ENCODE peak calls at places on chromosomes 6 and 20, in eight cellular contexts. One of them, this sample, is unnamed.

GRCh38 chr20:5827098-5827853 is 77.1 kb downstream of the SHLD1 start:
- DNase-seq in lower lobe of right lung: no peak
- DNase-seq in colonic mucosa: no peak
- DNase-seq in dorsolateral prefrontal cortex: peak; percentile 51
- DNase-seq in HFF-Myc: no peak
- DNase-seq in esophagus muscularis mucosa: no peak
- DNase-seq in cardiac muscle cell: no peak
- DNase-seq in fibroblast of lung: no peak
- DNase-seq in this sample: no peak

GRCh38 chr6:125193208-125193607 is 39.6 kb downstream of the TPD52L1 start:
- DNase-seq in fibroblast of lung: no peak
- DNase-seq in dorsolateral prefrontal cortex: no peak
- DNase-seq in lower lobe of right lung: no peak
- DNase-seq in esophagus muscularis mucosa: no peak
- DNase-seq in colonic mucosa: peak; percentile 42
- DNase-seq in cardiac muscle cell: no peak
- DNase-seq in HFF-Myc: no peak
- DNase-seq in this sample: no peak

GRCh38 chr6:39218868-39219567 is 10.3 kb downstream of the KCNK5 start:
- DNase-seq in fibroblast of lung: peak; percentile 5
- DNase-seq in lower lobe of right lung: no peak
- DNase-seq in cardiac muscle cell: no peak
- DNase-seq in HFF-Myc: no peak
- DNase-seq in dorsolateral prefrontal cortex: no peak
- DNase-seq in esophagus muscularis mucosa: no peak
- DNase-seq in colonic mucosa: no peak
- DNase-seq in this sample: no peak

GRCh38 chr6:159221486-159222170 is 52.4 kb downstream of the FNDC1 start:
- DNase-seq in cardiac muscle cell: no peak
- DNase-seq in fibroblast of lung: no peak
- DNase-seq in dorsolateral prefrontal cortex: no peak
- DNase-seq in colonic mucosa: no peak
- DNase-seq in lower lobe of right lung: no peak
- DNase-seq in HFF-Myc: no peak
- DNase-seq in esophagus muscularis mucosa: no peak
- DNase-seq in this sample: no peak

GRCh38 chr6:47075741-47076421 is 33.7 kb upstream of the ADGRF1 start:
- DNase-seq in dorsolateral prefrontal cortex: no peak
- DNase-seq in cardiac muscle cell: no peak
- DNase-seq in HFF-Myc: no peak
- DNase-seq in colonic mucosa: no peak
- DNase-seq in fibroblast of lung: peak; percentile 20
- DNase-seq in esophagus muscularis mucosa: no peak
- DNase-seq in lower lobe of right lung: no peak
- DNase-seq in this sample: no peak

GRCh38 chr6:37171141-37171969 is 1.4 kb downstream of the PIM1 start:
- DNase-seq in cardiac muscle cell: peak; percentile 56
- DNase-seq in HFF-Myc: no peak
- DNase-seq in fibroblast of lung: no peak
- DNase-seq in lower lobe of right lung: peak; percentile 66
- DNase-seq in colonic mucosa: peak; percentile 67
- DNase-seq in dorsolateral prefrontal cortex: peak; percentile 60
- DNase-seq in esophagus muscularis mucosa: no peak
- DNase-seq in this sample: no peak

GRCh38 chr6:32082951-32083350 is 26.2 kb downstream of the TNXB start:
- DNase-seq in cardiac muscle cell: no peak
- DNase-seq in colonic mucosa: no peak
- DNase-seq in lower lobe of right lung: no peak
- DNase-seq in HFF-Myc: no peak
- DNase-seq in fibroblast of lung: peak; percentile 76
- DNase-seq in dorsolateral prefrontal cortex: no peak
- DNase-seq in esophagus muscularis mucosa: peak; percentile 94
- DNase-seq in this sample: no peak

GRCh38 chr6:43021270-43022047 is at the start of gene RRP36:
- DNase-seq in dorsolateral prefrontal cortex: peak; percentile 83
- DNase-seq in esophagus muscularis mucosa: peak; percentile 95
- DNase-seq in fibroblast of lung: peak; percentile 66
- DNase-seq in HFF-Myc: peak; percentile 29
- DNase-seq in cardiac muscle cell: peak; percentile 86
- DNase-seq in lower lobe of right lung: peak; percentile 91
- DNase-seq in colonic mucosa: peak; percentile 87
- DNase-seq in this sample: no peak

GRCh38 chr20:6034134-6034969 is 19.5 kb downstream of the LRRN4 start:
- DNase-seq in dorsolateral prefrontal cortex: no peak
- DNase-seq in colonic mucosa: no peak
- DNase-seq in cardiac muscle cell: peak; percentile 85
- DNase-seq in esophagus muscularis mucosa: no peak
- DNase-seq in fibroblast of lung: peak; percentile 28
- DNase-seq in HFF-Myc: no peak
- DNase-seq in lower lobe of right lung: no peak
- DNase-seq in this sample: no peak

GRCh38 chr6:41974281-41974825 is 32.7 kb upstream of the CCND3 start:
- DNase-seq in esophagus muscularis mucosa: no peak
- DNase-seq in colonic mucosa: no peak
- DNase-seq in lower lobe of right lung: no peak
- DNase-seq in dorsolateral prefrontal cortex: no peak
- DNase-seq in HFF-Myc: no peak
- DNase-seq in fibroblast of lung: no peak
- DNase-seq in cardiac muscle cell: no peak
- DNase-seq in this sample: no peak

GRCh38 chr6:110878751-110879539 is 4.4 kb downstream of the AMD1 start:
- DNase-seq in colonic mucosa: peak; percentile 27
- DNase-seq in esophagus muscularis mucosa: no peak
- DNase-seq in lower lobe of right lung: no peak
- DNase-seq in dorsolateral prefrontal cortex: peak; percentile 53
- DNase-seq in fibroblast of lung: peak; percentile 67
- DNase-seq in cardiac muscle cell: peak; percentile 45
- DNase-seq in HFF-Myc: no peak
- DNase-seq in this sample: no peak

GRCh38 chr20:33970229-33970628 is 23.5 kb upstream of the RALY start:
- DNase-seq in esophagus muscularis mucosa: no peak
- DNase-seq in fibroblast of lung: no peak
- DNase-seq in colonic mucosa: no peak
- DNase-seq in lower lobe of right lung: no peak
- DNase-seq in HFF-Myc: no peak
- DNase-seq in dorsolateral prefrontal cortex: no peak
- DNase-seq in cardiac muscle cell: no peak
- DNase-seq in this sample: no peak

GRCh38 chr20:33971147-33971775 is 22.4 kb upstream of the RALY start:
- DNase-seq in fibroblast of lung: no peak
- DNase-seq in lower lobe of right lung: no peak
- DNase-seq in HFF-Myc: no peak
- DNase-seq in dorsolateral prefrontal cortex: no peak
- DNase-seq in cardiac muscle cell: no peak
- DNase-seq in esophagus muscularis mucosa: no peak
- DNase-seq in colonic mucosa: no peak
- DNase-seq in this sample: no peak

GRCh38 chr20:33964431-33964830 is 29.3 kb upstream of the RALY start:
- DNase-seq in dorsolateral prefrontal cortex: no peak
- DNase-seq in colonic mucosa: no peak
- DNase-seq in fibroblast of lung: no peak
- DNase-seq in esophagus muscularis mucosa: no peak
- DNase-seq in lower lobe of right lung: no peak
- DNase-seq in HFF-Myc: no peak
- DNase-seq in cardiac muscle cell: no peak
- DNase-seq in this sample: no peak

GRCh38 chr20:33967126-33967525 is 26.6 kb upstream of the RALY start:
- DNase-seq in cardiac muscle cell: no peak
- DNase-seq in dorsolateral prefrontal cortex: no peak
- DNase-seq in fibroblast of lung: no peak
- DNase-seq in colonic mucosa: no peak
- DNase-seq in HFF-Myc: no peak
- DNase-seq in lower lobe of right lung: no peak
- DNase-seq in esophagus muscularis mucosa: no peak
- DNase-seq in this sample: no peak

GRCh38 chr20:33969563-33969962 is 24.1 kb upstream of the RALY start:
- DNase-seq in colonic mucosa: no peak
- DNase-seq in lower lobe of right lung: no peak
- DNase-seq in HFF-Myc: no peak
- DNase-seq in fibroblast of lung: no peak
- DNase-seq in esophagus muscularis mucosa: no peak
- DNase-seq in dorsolateral prefrontal cortex: no peak
- DNase-seq in cardiac muscle cell: no peak
- DNase-seq in this sample: no peak
- H3K4me3 ChIP-seq in colonic mucosa: no peak overlapping the region
- H3K4me3 ChIP-seq in lower lobe of right lung: no peak overlapping the region
- H3K4me3 ChIP-seq in HFF-Myc: no peak overlapping the region
- H3K4me3 ChIP-seq in fibroblast of lung: no peak overlapping the region
- H3K4me3 ChIP-seq in esophagus muscularis mucosa: no peak overlapping the region
- H3K4me3 ChIP-seq in dorsolateral prefrontal cortex: no peak overlapping the region
- H3K4me3 ChIP-seq in cardiac muscle cell: no peak overlapping the region
- H3K4me3 ChIP-seq in this sample: no peak overlapping the region

GRCh38 chr6:136640132-136640915 is 90.1 kb upstream of the MAP7 start:
- DNase-seq in fibroblast of lung: peak; percentile 66
- DNase-seq in lower lobe of right lung: no peak
- DNase-seq in cardiac muscle cell: no peak
- DNase-seq in HFF-Myc: no peak
- DNase-seq in esophagus muscularis mucosa: no peak
- DNase-seq in colonic mucosa: no peak
- DNase-seq in dorsolateral prefrontal cortex: no peak
- DNase-seq in this sample: no peak
- H3K4me3 ChIP-seq in fibroblast of lung: no peak overlapping the region
- H3K4me3 ChIP-seq in lower lobe of right lung: no peak overlapping the region
- H3K4me3 ChIP-seq in cardiac muscle cell: no peak overlapping the region
- H3K4me3 ChIP-seq in HFF-Myc: no peak overlapping the region
- H3K4me3 ChIP-seq in esophagus muscularis mucosa: no peak overlapping the region
- H3K4me3 ChIP-seq in colonic mucosa: no peak overlapping the region
- H3K4me3 ChIP-seq in dorsolateral prefrontal cortex: no peak overlapping the region
- H3K4me3 ChIP-seq in this sample: no peak overlapping the region

DNA sequence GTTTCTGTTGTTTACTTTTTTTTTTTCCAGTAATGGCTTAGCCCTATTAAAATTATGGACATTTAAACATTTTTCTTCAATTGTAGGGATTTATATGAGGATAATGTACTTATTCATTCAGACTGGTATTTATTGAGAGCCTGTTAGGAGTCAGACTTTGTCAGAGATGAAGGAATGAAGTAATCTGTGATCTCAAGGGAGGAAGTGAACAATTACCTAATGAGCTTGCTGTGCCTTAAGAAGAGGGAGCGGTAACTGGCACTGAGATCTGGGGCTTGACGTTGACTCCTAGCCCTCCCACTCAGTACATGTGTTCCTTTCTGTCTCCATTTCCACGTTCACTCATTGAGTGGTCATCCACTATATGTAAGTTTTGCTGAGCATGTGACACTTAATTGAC is 12.6 kb downstream of the AFDN start:
- DNase-seq in cardiac muscle cell: no peak
- DNase-seq in esophagus muscularis mucosa: no peak
- DNase-seq in lower lobe of right lung: no peak
- DNase-seq in HFF-Myc: no peak
- DNase-seq in fibroblast of lung: no peak
- DNase-seq in colonic mucosa: no peak
- DNase-seq in dorsolateral prefrontal cortex: no peak
- DNase-seq in this sample: no peak
- H3K4me3 ChIP-seq in cardiac muscle cell: no peak overlapping the region
- H3K4me3 ChIP-seq in esophagus muscularis mucosa: no peak overlapping the region
- H3K4me3 ChIP-seq in lower lobe of right lung: no peak overlapping the region
- H3K4me3 ChIP-seq in HFF-Myc: no peak overlapping the region
- H3K4me3 ChIP-seq in fibroblast of lung: no peak overlapping the region
- H3K4me3 ChIP-seq in colonic mucosa: no peak overlapping the region
- H3K4me3 ChIP-seq in dorsolateral prefrontal cortex: no peak overlapping the region
- H3K4me3 ChIP-seq in this sample: no peak overlapping the region

GRCh38 chr20:33556237-33556636 is 66.3 kb downstream of the CBFA2T2 start:
- DNase-seq in fibroblast of lung: no peak
- DNase-seq in HFF-Myc: no peak
- DNase-seq in lower lobe of right lung: no peak
- DNase-seq in dorsolateral prefrontal cortex: no peak
- DNase-seq in cardiac muscle cell: no peak
- DNase-seq in colonic mucosa: no peak
- DNase-seq in esophagus muscularis mucosa: no peak
- DNase-seq in this sample: no peak

GRCh38 chr20:33551778-33552177 is 61.9 kb downstream of the CBFA2T2 start:
- DNase-seq in colonic mucosa: no peak
- DNase-seq in HFF-Myc: no peak
- DNase-seq in lower lobe of right lung: no peak
- DNase-seq in dorsolateral prefrontal cortex: no peak
- DNase-seq in cardiac muscle cell: no peak
- DNase-seq in esophagus muscularis mucosa: no peak
- DNase-seq in fibroblast of lung: peak; percentile 83
- DNase-seq in this sample: no peak

GRCh38 chr20:33555755-33556154 is 65.9 kb downstream of the CBFA2T2 start:
- DNase-seq in colonic mucosa: no peak
- DNase-seq in HFF-Myc: no peak
- DNase-seq in fibroblast of lung: no peak
- DNase-seq in cardiac muscle cell: no peak
- DNase-seq in dorsolateral prefrontal cortex: no peak
- DNase-seq in lower lobe of right lung: no peak
- DNase-seq in esophagus muscularis mucosa: no peak
- DNase-seq in this sample: no peak

GRCh38 chr20:33552519-33552918 is 62.6 kb downstream of the CBFA2T2 start:
- DNase-seq in dorsolateral prefrontal cortex: no peak
- DNase-seq in esophagus muscularis mucosa: no peak
- DNase-seq in colonic mucosa: no peak
- DNase-seq in cardiac muscle cell: no peak
- DNase-seq in fibroblast of lung: no peak
- DNase-seq in HFF-Myc: no peak
- DNase-seq in lower lobe of right lung: no peak
- DNase-seq in this sample: no peak

DNA sequence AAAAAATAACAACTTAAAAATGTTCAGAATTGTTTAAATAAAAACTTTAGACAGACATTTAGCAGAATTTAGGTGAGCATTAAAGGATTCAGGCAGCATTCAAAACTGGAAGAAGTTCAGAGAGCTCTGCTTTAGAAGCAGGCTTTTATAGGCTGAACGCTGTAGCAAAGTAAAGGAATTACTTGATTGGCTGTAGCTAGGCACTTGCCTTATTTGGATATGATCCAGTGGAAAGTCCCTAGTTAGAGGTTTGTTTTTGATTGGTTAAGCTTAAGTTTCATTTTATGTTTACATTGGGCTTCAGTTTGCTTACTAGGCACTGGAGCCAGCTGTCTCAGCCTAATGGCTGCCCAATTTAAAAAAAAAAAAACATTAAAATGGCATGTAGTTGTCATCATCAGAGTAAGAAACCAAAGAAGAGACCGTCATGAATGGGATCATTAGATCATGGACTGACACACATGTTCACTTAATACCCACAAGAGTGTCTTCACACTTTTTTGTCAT is 65.1 kb downstream of the CBFA2T2 start:
- DNase-seq in colonic mucosa: peak; percentile 45
- DNase-seq in dorsolateral prefrontal cortex: no peak
- DNase-seq in HFF-Myc: peak; percentile 96
- DNase-seq in lower lobe of right lung: no peak
- DNase-seq in fibroblast of lung: peak; percentile 98
- DNase-seq in cardiac muscle cell: peak; percentile 75
- DNase-seq in esophagus muscularis mucosa: no peak
- DNase-seq in this sample: peak; percentile 88
- H3K4me3 ChIP-seq in colonic mucosa: no peak overlapping the region
- H3K4me3 ChIP-seq in dorsolateral prefrontal cortex: no peak overlapping the region
- H3K4me3 ChIP-seq in HFF-Myc: no peak overlapping the region
- H3K4me3 ChIP-seq in lower lobe of right lung: no peak overlapping the region
- H3K4me3 ChIP-seq in fibroblast of lung: no peak overlapping the region
- H3K4me3 ChIP-seq in cardiac muscle cell: no peak overlapping the region
- H3K4me3 ChIP-seq in esophagus muscularis mucosa: peak overlapping the region; percentile 2
- H3K4me3 ChIP-seq in this sample: no peak overlapping the region

This sample was measured in astrocyte of the cerebellum.